ENCODE peak calls at places on chromosome 1, in nine cellular contexts. E is neural crest cell, O is Right ventricle myocardium superior, Y is RWPE1, F is midbrain, A is gastrocnemius medialis, B is H9, L is DND-41, G is T-helper 17 cell. Q is an unnamed sample.

GRCh38 chr1:211643324-211644212 is 31.9 kb downstream of the NEK2 start:
- DNase-seq in Y (peak; percentile 50), E (no peak), G (no peak), L (peak; percentile 56), F (no peak), B (no peak), O (no peak), A (no peak), Q (peak; percentile 66)

GRCh38 chr1:207798847-207799246 is 47.0 kb downstream of the CD46 start:
- DNase-seq in L (no peak), B (no peak), E (no peak), F (no peak), O (no peak), G (no peak), Y (no peak), A (peak; percentile 38), Q (no peak)

GRCh38 chr1:46244656-46245371 is 2.7 kb upstream of the RAD54L start:
- DNase-seq in L (peak; percentile 35), F (no peak), O (no peak), B (no peak), G (no peak), E (no peak), A (no peak), Y (peak; percentile 33), Q (peak; percentile 31)

GRCh38 chr1:192937128-192937527 is 122.0 kb downstream of the UCHL5 start:
- DNase-seq in B (no peak), L (no peak), G (no peak), F (no peak), E (no peak), O (no peak), Y (no peak), A (no peak), Q (no peak)

GRCh38 chr1:232617237-232617636 is 12.7 kb downstream of the SIPA1L2 start:
- DNase-seq in G (no peak), L (no peak), Y (no peak), O (no peak), A (no peak), E (no peak), B (no peak), F (no peak), Q (no peak)

GRCh38 chr1:18575620-18576019 is 55.0 kb upstream of the PAX7 start:
- DNase-seq in L (peak; percentile 57), A (no peak), F (no peak), E (peak; percentile 81), B (peak; percentile 93), Y (peak; percentile 76), G (no peak), O (peak; percentile 79), Q (no peak)

GRCh38 chr1:243587823-243588560 is 262.1 kb downstream of the AKT3 start:
- DNase-seq in B (no peak), G (no peak), O (no peak), E (no peak), Y (no peak), L (no peak), A (no peak), F (no peak), Q (no peak)

GRCh38 chr1:236113324-236114032 is 28.9 kb upstream of the GPR137B start:
- DNase-seq in E (no peak), B (no peak), G (no peak), F (no peak), A (no peak), L (no peak), Y (no peak), O (no peak), Q (no peak)

GRCh38 chr1:40309374-40310128 is 7.5 kb downstream of the COL9A2 start:
- DNase-seq in Y (no peak), O (no peak), A (no peak), G (no peak), E (no peak), L (no peak), B (no peak), F (peak; percentile 42), Q (peak; percentile 33)

GRCh38 chr1:206782448-206782847 is 10.2 kb upstream of the IL10 start:
- DNase-seq in A (no peak), L (peak; percentile 80), B (no peak), F (no peak), Y (no peak), G (no peak), E (no peak), O (no peak), Q (no peak)

GRCh38 chr1:150066838-150067183 is 765 bp upstream of the VPS45 start:
- DNase-seq in A (no peak), Y (peak; percentile 13), F (peak; percentile 64), L (peak; percentile 76), G (peak; percentile 12), E (peak; percentile 54), B (peak; percentile 81), O (peak; percentile 62), Q (no peak)

GRCh38 chr1:207811920-207812720 is 60.3 kb downstream of the CD46 start:
- DNase-seq in L (no peak), F (peak; percentile 76), A (peak; percentile 97), O (peak; percentile 80), E (no peak), Y (no peak), B (peak; percentile 59), G (no peak), Q (peak; percentile 75)

GRCh38 chr1:39048745-39049370 is 22.7 kb downstream of the NDUFS5 start:
- DNase-seq in Y (no peak), O (no peak), E (no peak), L (no peak), F (no peak), B (no peak), A (no peak), G (no peak), Q (no peak)

GRCh38 chr1:39427912-39428311 is 63.5 kb upstream of the BMP8A start:
- DNase-seq in G (no peak), A (peak; percentile 32), B (no peak), Y (no peak), O (no peak), E (no peak), F (no peak), L (no peak), Q (no peak)

GRCh38 chr1:184028854-184029623 is 8.5 kb downstream of the COLGALT2 start:
- DNase-seq in B (no peak), E (no peak), Y (no peak), A (no peak), F (peak; percentile 60), G (no peak), O (peak; percentile 75), L (no peak), Q (no peak)

GRCh38 chr1:24236170-24237045 is 49.3 kb upstream of the IFNLR1 start:
- DNase-seq in E (no peak), G (no peak), Y (peak; percentile 86), O (no peak), F (no peak), A (no peak), L (no peak), B (peak; percentile 43), Q (no peak)

GRCh38 chr1:21005840-21006239 is 170.9 kb downstream of the EIF4G3 start:
- DNase-seq in O (no peak), G (no peak), L (no peak), B (no peak), A (no peak), F (no peak), E (no peak), Y (no peak), Q (no peak)

GRCh38 chr1:19442150-19443096 is 42.9 kb downstream of the CAPZB start:
- DNase-seq in E (no peak), B (no peak), F (peak; percentile 33), Y (no peak), G (no peak), L (no peak), O (no peak), A (no peak), Q (no peak)

GRCh38 chr1:25430073-25430665 is 528 bp upstream of the MACO1 start:
- DNase-seq in B (peak; percentile 73), G (peak; percentile 84), L (peak; percentile 87), F (peak; percentile 92), E (peak; percentile 67), A (peak; percentile 85), Y (peak; percentile 80), O (peak; percentile 93), Q (peak; percentile 90)

GRCh38 chr1:91768786-91769697 is 116.9 kb downstream of the TGFBR3 start:
- DNase-seq in E (no peak), O (no peak), F (no peak), L (no peak), G (no peak), A (no peak), Y (no peak), B (no peak), Q (no peak)

GRCh38 chr1:211375286-211375818 is 48.7 kb downstream of the TRAF5 start:
- DNase-seq in F (no peak), B (no peak), Y (no peak), G (no peak), O (no peak), L (no peak), A (no peak), E (no peak), Q (no peak)

GRCh38 chr1:17099941-17100340 is 19.3 kb downstream of the PADI2 start:
- DNase-seq in G (no peak), A (no peak), F (no peak), L (no peak), E (no peak), Y (no peak), B (no peak), O (no peak), Q (no peak)

GRCh38 chr1:230285351-230285750 is 140.8 kb downstream of the PGBD5 start:
- DNase-seq in A (peak; percentile 6), Y (no peak), G (no peak), O (no peak), F (no peak), B (no peak), E (no peak), L (no peak), Q (no peak)

GRCh38 chr1:156143765-156144489 is 9.5 kb upstream of the SEMA4A start:
- DNase-seq in B (no peak), F (no peak), Y (no peak), O (no peak), E (no peak), L (no peak), A (peak; percentile 14), G (no peak), Q (no peak)

GRCh38 chr1:100556925-100557605 is 19.1 kb downstream of the GPR88 start:
- DNase-seq in Y (no peak), B (no peak), G (no peak), E (no peak), O (no peak), L (no peak), F (no peak), A (no peak), Q (no peak)

GRCh38 chr1:202589190-202589680 is 121.0 kb downstream of the SYT2 start:
- DNase-seq in L (no peak), G (no peak), A (peak; percentile 95), F (no peak), B (peak; percentile 59), E (peak; percentile 11), O (peak; percentile 90), Y (peak; percentile 98), Q (no peak)

GRCh38 chr1:182163821-182164223 is 102.3 kb upstream of the ZNF648 start:
- DNase-seq in F (peak; percentile 73), O (peak; percentile 76), A (peak; percentile 78), Y (no peak), L (no peak), G (no peak), B (no peak), E (no peak), Q (peak; percentile 31)

GRCh38 chr1:53060580-53060979 is 1.4 kb upstream of the PODN start:
- DNase-seq in A (peak; percentile 55), L (no peak), B (no peak), Y (no peak), O (no peak), F (no peak), G (no peak), E (no peak), Q (no peak)

GRCh38 chr1:197356723-197357533 is 88.9 kb downstream of the CRB1 start:
- DNase-seq in Y (peak; percentile 45), F (peak; percentile 45), A (no peak), E (peak; percentile 18), O (no peak), B (peak; percentile 41), G (no peak), L (peak; percentile 40), Q (peak; percentile 65)

GRCh38 chr1:244557565-244557964 is 95.4 kb upstream of the DESI2 start:
- DNase-seq in O (no peak), L (no peak), A (no peak), B (no peak), Y (no peak), G (no peak), E (no peak), F (no peak), Q (no peak)

GRCh38 chr1:85465099-85465790 is at the start of gene DDAH1:
- DNase-seq in A (peak; percentile 17), F (peak; percentile 76), E (peak; percentile 54), G (no peak), O (peak; percentile 70), B (peak; percentile 74), L (no peak), Y (peak; percentile 54), Q (peak; percentile 62)